ENCODE peak calls at places on chromosomes 3 and 15, in five cellular contexts. W is ELR; Q is epithelial cell of esophagus; Y is DMS153; H is activated T-helper 1 cell treated with anti-CD3 and anti-CD28 coated beads, Interleukin-2, amount 50 U/mL, for 16 hours. Z is an unnamed sample.

GRCh38 chr3:127484601-127485388 is 105.7 kb downstream of the TPRA1 start:
- DNase-seq in Q (no peak), Y (no peak), H (no peak), W (no peak), Z (no peak)

GRCh38 chr15:66997212-66997611 is 68.2 kb upstream of the SMAD3 start:
- DNase-seq in Q (peak), W (peak), H (no peak), Y (no peak), Z (no peak)

GRCh38 chr15:80010131-80010673 is 39.2 kb upstream of the BCL2A1 start:
- DNase-seq in W (peak), Y (no peak), H (no peak), Q (peak), Z (no peak)

GRCh38 chr3:123758081-123758564 is 126.0 kb downstream of the MYLK start:
- DNase-seq in W (peak), Y (peak), Q (peak), H (no peak), Z (peak)

GRCh38 chr15:69307939-69308338 is 9.2 kb downstream of the PAQR5 start:
- DNase-seq in H (no peak), Q (no peak), W (no peak), Y (no peak), Z (no peak)

GRCh38 chr15:57150066-57150865 is 226.0 kb upstream of the CGNL1 start:
- DNase-seq in W (no peak), Q (peak), H (no peak), Y (no peak), Z (no peak)

GRCh38 chr3:58991623-58992022 is 58.2 kb downstream of the CFAP20DC start:
- DNase-seq in H (no peak), Y (no peak), W (no peak), Q (no peak), Z (no peak)

GRCh38 chr3:68793750-68794149 is 138.6 kb downstream of the TAFA4 start:
- DNase-seq in H (no peak), Q (peak), Y (no peak), W (no peak), Z (no peak)

GRCh38 chr15:92650256-92650655 is 5.3 kb downstream of the FAM174B start:
- DNase-seq in Y (no peak), Q (no peak), W (no peak), H (no peak), Z (no peak)

GRCh38 chr15:45637552-45638033 is 2.8 kb downstream of the SQOR start:
- DNase-seq in H (no peak), W (peak), Y (no peak), Q (peak), Z (peak)

GRCh38 chr15:38474155-38474757 is 20.3 kb downstream of the FAM98B start:
- DNase-seq in Y (peak), H (no peak), Q (peak), W (peak), Z (peak)

GRCh38 chr3:23600178-23600577 is 205.6 kb upstream of the UBE2E1 start:
- DNase-seq in H (no peak), Y (no peak), W (peak), Q (peak), Z (no peak)

GRCh38 chr15:65264877-65265430 is 21.7 kb downstream of the PARP16 start:
- DNase-seq in W (no peak), Y (no peak), Q (no peak), H (no peak), Z (no peak)

GRCh38 chr3:50850639-50851511 is 176.1 kb downstream of the DOCK3 start:
- DNase-seq in Q (peak), Y (no peak), H (no peak), W (no peak), Z (no peak)

GRCh38 chr15:70659662-70660061 is 103.7 kb downstream of the UACA start:
- DNase-seq in H (no peak), W (no peak), Q (no peak), Y (no peak), Z (no peak)

GRCh38 chr3:123090700-123091585 is 24.1 kb downstream of the PDIA5 start:
- DNase-seq in Q (no peak), H (no peak), W (peak), Y (peak), Z (no peak)

GRCh38 chr3:123396171-123397049 is 52.5 kb downstream of the ADCY5 start:
- DNase-seq in H (no peak), W (no peak), Q (peak), Y (no peak), Z (no peak)

GRCh38 chr3:127037971-127038446 is 55.1 kb downstream of the PLXNA1 start:
- DNase-seq in Q (no peak), W (no peak), Y (no peak), H (no peak), Z (no peak)

GRCh38 chr15:50876989-50877360 is 31.5 kb upstream of the AP4E1 start:
- DNase-seq in Q (peak), H (peak), Y (peak), W (peak), Z (peak)

GRCh38 chr15:67869700-67870099 is 29.9 kb upstream of the RNU6-1 start:
- DNase-seq in H (no peak), Q (no peak), Y (no peak), W (no peak), Z (no peak)

GRCh38 chr15:95146476-95146875 is 915.1 kb downstream of the MCTP2 start:
- DNase-seq in H (no peak), Q (no peak), W (no peak), Y (no peak), Z (no peak)

GRCh38 chr15:36887214-36888017 is 212.9 kb downstream of the MEIS2 start:
- DNase-seq in W (peak), H (no peak), Y (no peak), Q (no peak), Z (peak)

GRCh38 chr3:99938270-99938955 is 120.8 kb downstream of the CMSS1 start:
- DNase-seq in Y (no peak), W (peak), Q (no peak), H (no peak), Z (no peak)

GRCh38 chr3:124701687-124702086 is 28.6 kb upstream of the UMPS start:
- DNase-seq in H (no peak), Q (no peak), W (peak), Y (no peak), Z (no peak)

GRCh38 chr15:85688703-85689102 is 106.0 kb downstream of the KLHL25 start:
- DNase-seq in Q (no peak), Y (no peak), H (no peak), W (no peak), Z (peak)

GRCh38 chr3:75237041-75237775 is 426.9 kb upstream of the FRG2C start:
- DNase-seq in W (no peak), H (no peak), Q (no peak), Y (no peak), Z (no peak)

GRCh38 chr3:158128755-158129154 is 18.9 kb downstream of the RSRC1 start:
- DNase-seq in Q (no peak), W (no peak), H (no peak), Y (no peak), Z (no peak)

GRCh38 chr3:188469228-188469885 is 315.4 kb downstream of the LPP start:
- DNase-seq in H (no peak), Y (no peak), Q (no peak), W (no peak), Z (no peak)

GRCh38 chr15:70519616-70520015 is 243.7 kb downstream of the UACA start:
- DNase-seq in Q (no peak), H (no peak), W (no peak), Y (no peak), Z (no peak)

GRCh38 chr3:171339606-171340005 is 120.6 kb downstream of the TNIK start:
- DNase-seq in Q (no peak), Y (no peak), H (no peak), W (no peak), Z (no peak)

GRCh38 chr3:148583793-148584192 is 113.9 kb upstream of the AGTR1 start:
- DNase-seq in Y (no peak), Q (no peak), H (no peak), W (no peak), Z (no peak)

GRCh38 chr3:13707456-13707855 is 158.5 kb downstream of the FBLN2 start:
- DNase-seq in H (no peak), W (no peak), Q (no peak), Y (no peak), Z (no peak)

GRCh38 chr3:104785966-104786365 is 580.7 kb upstream of the ALCAM start:
- DNase-seq in H (no peak), W (peak), Y (no peak), Q (peak), Z (no peak)

GRCh38 chr15:100169615-100170279 is 172.0 kb downstream of the ADAMTS17 start:
- DNase-seq in Y (no peak), H (no peak), Q (no peak), W (no peak), Z (no peak)

Z was measured in KBM-7.